ENCODE peak calls at places on chromosome 13, in four cellular contexts. U is H1, K is GM12878, I is K562. W is an unnamed sample.

GRCh38 chr13:98142427-98143156 is at the start of gene FARP1:
- DNase-seq in K (no peak), U (peak; percentile 87), I (peak; percentile 66), W (peak; percentile 62)

GRCh38 chr13:104436555-104436954 is 1370.3 kb upstream of the SLC10A2 start:
- DNase-seq in I (no peak), K (no peak), U (no peak), W (no peak)

GRCh38 chr13:113077953-113078894 is 27.4 kb upstream of the F7 start:
- DNase-seq in I (no peak), U (no peak), K (no peak), W (no peak)

GRCh38 chr13:23159205-23159586 is 21.6 kb upstream of the SGCG start:
- DNase-seq in K (no peak), U (peak; percentile 85), I (peak; percentile 6), W (peak; percentile 15)

GRCh38 chr13:23292596-23292995 is 111.8 kb downstream of the SGCG start:
- DNase-seq in I (no peak), K (no peak), U (no peak), W (no peak)

GRCh38 chr13:37263881-37264280 is 158.4 kb upstream of the CSNK1A1L start:
- DNase-seq in I (no peak), U (no peak), K (no peak), W (no peak)

GRCh38 chr13:87334176-87334575 is 337.0 kb upstream of the SLITRK5 start:
- DNase-seq in K (no peak), I (no peak), U (no peak), W (no peak)

GRCh38 chr13:36345438-36346221 is 564 bp downstream of the SPART start:
- DNase-seq in I (peak; percentile 15), U (peak; percentile 73), K (no peak), W (peak; percentile 35)

GRCh38 chr13:40077396-40078027 is 422.1 kb downstream of the COG6 start:
- DNase-seq in K (no peak), U (no peak), I (no peak), W (no peak)

GRCh38 chr13:87322386-87322785 is 348.8 kb upstream of the SLITRK5 start:
- DNase-seq in I (no peak), U (no peak), K (no peak), W (no peak)

GRCh38 chr13:111359237-111359915 is 38.9 kb downstream of the TEX29 start:
- DNase-seq in U (peak; percentile 62), I (no peak), K (no peak), W (no peak)

GRCh38 chr13:48094404-48094780 is 512 bp downstream of the MED4 start:
- DNase-seq in K (no peak), I (no peak), U (no peak), W (no peak)

GRCh38 chr13:33514362-33514761 is 228.8 kb upstream of the STARD13 start:
- DNase-seq in I (no peak), U (no peak), K (no peak), W (no peak)

GRCh38 chr13:70816853-70817252 is 708.6 kb upstream of the KLHL1 start:
- DNase-seq in U (no peak), I (no peak), K (no peak), W (no peak)

GRCh38 chr13:64684685-64685431 is 2545.3 kb downstream of the PCDH9 start:
- DNase-seq in U (no peak), K (no peak), I (no peak), W (no peak)

GRCh38 chr13:79491715-79492114 is 10.8 kb downstream of the NDFIP2 start:
- DNase-seq in K (no peak), U (no peak), I (no peak), W (no peak)

GRCh38 chr13:94309997-94310842 is 169.3 kb downstream of the DCT start:
- DNase-seq in I (no peak), K (no peak), U (no peak), W (no peak)

GRCh38 chr13:29428310-29428991 is 167.0 kb downstream of the SLC7A1 start:
- DNase-seq in U (peak; percentile 71), I (no peak), K (no peak), W (no peak)

GRCh38 chr13:93559718-93560117 is 333.1 kb downstream of the GPC6 start:
- DNase-seq in U (no peak), K (no peak), I (no peak), W (no peak)

GRCh38 chr13:44726777-44727176 is 150.6 kb upstream of the TSC22D1 start:
- DNase-seq in U (no peak), K (no peak), I (no peak), W (no peak)

GRCh38 chr13:85419611-85420010 is 379.6 kb downstream of the SLITRK6 start:
- DNase-seq in I (no peak), K (no peak), U (no peak), W (no peak)

GRCh38 chr13:29472317-29472961 is 123.0 kb downstream of the SLC7A1 start:
- DNase-seq in I (peak; percentile 50), K (no peak), U (peak; percentile 78), W (peak; percentile 59)

GRCh38 chr13:22287343-22287922 is 616.6 kb downstream of the FGF9 start:
- DNase-seq in U (no peak), K (no peak), I (no peak), W (no peak)

GRCh38 chr13:34931572-34931971 is 10.5 kb upstream of the NBEA start:
- DNase-seq in I (no peak), U (no peak), K (no peak), W (peak; percentile 18)

GRCh38 chr13:71587778-71588177 is 279.2 kb downstream of the DACH1 start:
- DNase-seq in U (no peak), K (no peak), I (no peak), W (no peak)

GRCh38 chr13:45623516-45624090 is 8.1 kb upstream of the ERICH6B start:
- DNase-seq in K (peak; percentile 21), U (no peak), I (peak; percentile 16), W (peak; percentile 19)

GRCh38 chr13:50788551-50788950 is 54.9 kb downstream of the DLEU7 start:
- DNase-seq in K (no peak), I (no peak), U (no peak), W (no peak)

GRCh38 chr13:113656831-113657671 is 947 bp downstream of the ATP4B start:
- DNase-seq in I (no peak), K (no peak), U (no peak), W (no peak)

DNA sequence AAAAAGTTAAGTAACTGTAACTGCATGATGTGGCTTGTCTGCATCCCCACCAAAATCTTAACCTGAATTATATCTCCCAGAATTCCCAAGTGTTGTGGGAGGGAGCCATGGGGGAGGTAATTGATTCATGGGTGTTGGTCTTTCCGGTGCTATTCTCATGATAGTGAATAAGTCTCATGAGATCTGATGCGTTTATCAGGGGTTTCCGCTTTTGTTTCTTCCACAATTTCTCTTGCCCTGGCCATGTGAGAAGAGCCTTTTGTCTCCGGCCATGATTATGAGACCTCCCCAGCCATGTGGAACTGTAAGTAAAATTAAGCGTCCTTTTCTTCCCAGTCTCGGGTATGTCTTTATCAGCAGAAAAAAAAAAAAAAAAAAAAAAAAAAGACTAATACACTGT is 385.8 kb downstream of the SLITRK1 start:
- DNase-seq in I (no peak), U (no peak), K (no peak), W (no peak)
- TF ChIP-seq BRCA1 in I (no peak), U (no peak), K (no peak), W (no peak)

DNA sequence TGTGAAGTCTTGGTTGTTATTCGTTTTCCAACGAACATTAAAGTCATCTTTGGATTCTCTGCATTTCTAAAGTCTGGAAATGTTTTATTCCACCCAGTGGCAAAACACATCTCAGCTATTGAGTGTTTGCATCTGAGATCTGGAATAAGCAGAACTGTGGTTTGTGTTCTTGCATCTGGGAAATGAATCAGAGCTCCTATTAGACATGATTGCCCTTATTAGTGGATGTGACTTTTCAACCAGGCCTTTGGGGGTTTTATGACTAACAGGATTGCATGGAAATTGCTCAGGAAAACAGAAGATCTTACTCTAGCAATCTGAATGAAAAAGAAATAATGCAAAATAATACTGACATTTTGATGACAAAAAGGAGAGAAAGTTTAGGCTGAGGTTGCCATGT is 488.8 kb downstream of the IRS2 start:
- DNase-seq in I (no peak), K (no peak), U (no peak), W (no peak)
- TF ChIP-seq MAX in I (no peak), K (no peak), U (no peak), W (no peak)

GRCh38 chr13:84192125-84192524 is 309.9 kb upstream of the SLITRK1 start:
- DNase-seq in U (no peak), I (no peak), K (no peak), W (no peak)
- TF ChIP-seq BRCA1 in U (no peak), I (no peak), K (no peak), W (no peak)

GRCh38 chr13:108917581-108917980 is 288.2 kb downstream of the MYO16 start:
- DNase-seq in U (no peak), K (no peak), I (no peak), W (no peak)
- TF ChIP-seq MAX in U (no peak), K (no peak), I (no peak), W (no peak)

GRCh38 chr13:49690133-49690989 is 925 bp downstream of the EBPL start:
- DNase-seq in U (no peak), I (peak; percentile 20), K (no peak), W (peak; percentile 89)
- TF ChIP-seq BRCA1 in U (no peak), I (no peak), K (no peak), W (no peak)

GRCh38 chr13:42492372-42492920 is 81.5 kb upstream of the TNFSF11 start:
- DNase-seq in K (no peak), I (no peak), U (no peak), W (no peak)
- TF ChIP-seq MAX in K (no peak), I (no peak), U (no peak), W (no peak)

GRCh38 chr13:102100234-102100633 is 301.6 kb downstream of the FGF14 start:
- DNase-seq in I (no peak), K (no peak), U (no peak), W (no peak)

DNA sequence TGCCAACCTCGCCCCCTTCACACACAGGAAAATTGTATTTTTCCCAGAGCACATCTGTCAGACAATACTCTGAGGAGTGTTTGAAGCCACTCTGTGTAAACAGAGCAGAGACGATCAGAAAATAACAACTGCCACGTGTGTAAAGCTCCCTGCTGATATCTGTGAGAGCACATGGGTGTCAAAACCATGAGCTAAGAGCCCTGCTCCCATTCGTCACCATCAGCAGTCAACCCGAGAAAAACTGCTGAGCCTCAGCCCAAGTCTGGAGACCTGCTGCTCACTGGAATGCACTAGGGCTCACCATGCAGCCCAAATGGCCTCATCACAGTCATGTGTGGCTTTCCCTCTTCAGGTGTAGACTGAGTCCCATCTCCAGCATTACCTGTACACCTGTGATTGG is 304.1 kb downstream of the FGF14 start:
- DNase-seq in I (no peak), U (no peak), K (no peak), W (no peak)
- TF ChIP-seq BRCA1 in I (no peak), U (no peak), K (no peak), W (no peak)

GRCh38 chr13:101424381-101425155 is 8.3 kb upstream of the NALCN start:
- DNase-seq in K (no peak), I (no peak), U (no peak), W (peak; percentile 17)
- TF ChIP-seq MAX in K (no peak), I (no peak), U (no peak), W (no peak)

DNA sequence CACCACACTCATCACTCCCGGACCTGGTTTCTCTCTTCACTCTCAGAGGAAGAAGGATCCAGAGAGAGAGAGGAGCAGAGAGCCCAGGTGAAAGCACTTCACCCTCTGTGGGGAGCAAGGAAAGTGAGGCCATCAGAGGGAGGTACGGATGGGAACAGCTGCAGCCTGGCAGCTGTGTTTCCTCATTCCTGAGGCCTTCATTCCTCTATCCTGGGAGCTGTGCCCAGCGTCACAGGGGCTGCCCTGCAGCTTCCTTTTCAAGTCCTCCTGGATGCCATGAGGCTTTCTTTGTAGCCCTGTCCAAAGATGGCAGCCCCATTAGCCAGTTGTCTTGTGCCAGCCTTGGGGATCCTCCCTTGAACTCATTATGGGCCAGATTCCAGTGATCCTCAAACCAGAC is 76.8 kb upstream of the PCDH8 start:
- DNase-seq in K (no peak), I (no peak), U (no peak), W (no peak)
- TF ChIP-seq BRCA1 in K (no peak), I (no peak), U (no peak), W (no peak)

W was measured in HepG2.